ENCODE peak calls at places on chromosomes 1 and 21, in ten cellular contexts. W is neuronal stem cell, A is fibroblast of mammary gland, G is HuH-7.5, R is NCI-H1436, O is upper lobe of right lung, Q is transverse colon, E is dermis blood vessel endothelial cell, F is NCI-H345, H is NCI-H2081. N is an unnamed sample.

GRCh38 chr1:43207229-43207853 is 35.2 kb downstream of the CFAP57 start:
- DNase-seq in W (no peak), A (no peak), G (no peak), R (no peak), O (no peak), Q (no peak), E (peak; percentile 92), F (no peak), H (no peak), N (no peak)

GRCh38 chr21:46214478-46215340 is 13.9 kb downstream of the LSS start:
- DNase-seq in W (no peak), A (no peak), G (no peak), R (no peak), O (peak; percentile 53), Q (no peak), E (no peak), F (no peak), H (no peak), N (no peak)

GRCh38 chr1:247638011-247638410 is 32.6 kb downstream of the OR2G3 start:
- DNase-seq in W (no peak), A (no peak), G (no peak), R (no peak), O (no peak), Q (no peak), E (no peak), F (no peak), H (no peak), N (no peak)

GRCh38 chr1:113452921-113453770 is 62.8 kb downstream of the MAGI3 start:
- DNase-seq in W (no peak), A (peak; percentile 71), G (no peak), R (no peak), O (no peak), Q (peak; percentile 14), E (peak; percentile 75), F (peak; percentile 31), H (peak; percentile 86), N (peak; percentile 36)

GRCh38 chr1:94607398-94607797 is 65.8 kb upstream of the F3 start:
- DNase-seq in W (no peak), A (no peak), G (no peak), R (no peak), O (no peak), Q (no peak), E (no peak), F (no peak), H (no peak), N (no peak)

GRCh38 chr1:24910751-24911650 is 19.1 kb downstream of the RUNX3 start:
- DNase-seq in W (no peak), A (peak; percentile 24), G (no peak), R (no peak), O (no peak), Q (peak; percentile 65), E (no peak), F (no peak), H (no peak), N (no peak)

GRCh38 chr1:10782491-10783244 is 13.8 kb downstream of the CASZ1 start:
- DNase-seq in W (no peak), A (no peak), G (no peak), R (no peak), O (no peak), Q (no peak), E (no peak), F (no peak), H (peak; percentile 39), N (no peak)

GRCh38 chr1:47912756-47913155 is 84.4 kb downstream of the TRABD2B start:
- DNase-seq in W (no peak), A (no peak), G (no peak), R (no peak), O (no peak), Q (no peak), E (no peak), F (no peak), H (no peak), N (no peak)

GRCh38 chr1:114033219-114033706 is 54.0 kb downstream of the OLFML3 start:
- DNase-seq in W (no peak), A (no peak), G (peak; percentile 64), R (peak; percentile 3), O (no peak), Q (no peak), E (peak; percentile 25), F (no peak), H (peak; percentile 0), N (peak; percentile 46)

GRCh38 chr1:88462481-88463261 is 221.4 kb upstream of the PKN2 start:
- DNase-seq in W (peak; percentile 50), A (peak; percentile 23), G (peak; percentile 42), R (peak; percentile 69), O (no peak), Q (no peak), E (peak; percentile 38), F (peak; percentile 64), H (peak; percentile 51), N (peak; percentile 5)

GRCh38 chr1:187001198-187001904 is 172.6 kb downstream of the PLA2G4A start:
- DNase-seq in W (no peak), A (peak; percentile 92), G (no peak), R (no peak), O (no peak), Q (no peak), E (peak; percentile 49), F (no peak), H (no peak), N (no peak)

GRCh38 chr1:3898994-3899775 is 887 bp downstream of the C1orf174 start:
- DNase-seq in W (peak; percentile 20), A (peak; percentile 9), G (peak; percentile 42), R (no peak), O (no peak), Q (no peak), E (peak; percentile 22), F (peak; percentile 19), H (no peak), N (peak; percentile 37)

GRCh38 chr1:108057536-108057935 is 92.6 kb upstream of the VAV3 start:
- DNase-seq in W (no peak), A (peak; percentile 50), G (no peak), R (no peak), O (no peak), Q (peak; percentile 26), E (peak; percentile 54), F (no peak), H (no peak), N (peak; percentile 84)

GRCh38 chr1:113940365-113941244 is 11.5 kb downstream of the HIPK1 start:
- DNase-seq in W (no peak), A (no peak), G (no peak), R (no peak), O (no peak), Q (peak; percentile 14), E (no peak), F (no peak), H (no peak), N (no peak)

GRCh38 chr1:202259705-202260104 is 66.1 kb downstream of the LGR6 start:
- DNase-seq in W (no peak), A (no peak), G (no peak), R (no peak), O (peak; percentile 22), Q (no peak), E (no peak), F (no peak), H (no peak), N (no peak)

GRCh38 chr1:201264072-201264471 is 19.2 kb upstream of the PKP1 start:
- DNase-seq in W (no peak), A (no peak), G (no peak), R (no peak), O (no peak), Q (no peak), E (no peak), F (no peak), H (no peak), N (no peak)

GRCh38 chr1:47478090-47478489 is 40.2 kb downstream of the FOXD2 start:
- DNase-seq in W (no peak), A (no peak), G (peak; percentile 81), R (no peak), O (peak; percentile 80), Q (peak; percentile 78), E (no peak), F (no peak), H (no peak), N (no peak)

GRCh38 chr1:67597336-67597735 is 87.7 kb upstream of the GADD45A start:
- DNase-seq in W (no peak), A (no peak), G (no peak), R (peak; percentile 50), O (no peak), Q (no peak), E (no peak), F (peak; percentile 3), H (peak; percentile 89), N (no peak)

GRCh38 chr21:15210235-15210678 is 145.5 kb upstream of the NRIP1 start:
- DNase-seq in W (no peak), A (peak; percentile 89), G (peak; percentile 57), R (no peak), O (peak; percentile 83), Q (peak; percentile 39), E (no peak), F (no peak), H (no peak), N (peak; percentile 28)

GRCh38 chr1:174364996-174365760 is 82.6 kb upstream of the GPR52 start:
- DNase-seq in W (no peak), A (no peak), G (no peak), R (no peak), O (no peak), Q (no peak), E (no peak), F (no peak), H (no peak), N (no peak)

GRCh38 chr1:226711976-226712778 is 26.9 kb downstream of the ITPKB start:
- DNase-seq in W (no peak), A (no peak), G (no peak), R (no peak), O (no peak), Q (no peak), E (no peak), F (no peak), H (no peak), N (no peak)

GRCh38 chr1:208714356-208714755 is 470.2 kb upstream of the PLXNA2 start:
- DNase-seq in W (no peak), A (no peak), G (no peak), R (no peak), O (no peak), Q (no peak), E (no peak), F (no peak), H (no peak), N (no peak)

GRCh38 chr1:95325337-95325736 is 91.3 kb downstream of the RWDD3 start:
- DNase-seq in W (no peak), A (no peak), G (no peak), R (no peak), O (no peak), Q (no peak), E (no peak), F (no peak), H (no peak), N (no peak)

GRCh38 chr1:8716238-8716637 is 101.2 kb downstream of the RERE start:
- DNase-seq in W (no peak), A (no peak), G (no peak), R (no peak), O (no peak), Q (no peak), E (no peak), F (no peak), H (no peak), N (no peak)

GRCh38 chr1:111789666-111790316 is 34.1 kb downstream of the DDX20 start:
- DNase-seq in W (no peak), A (peak; percentile 67), G (no peak), R (no peak), O (no peak), Q (no peak), E (no peak), F (no peak), H (no peak), N (peak; percentile 24)